ENCODE peak calls at places on chromosomes 11 and 22, in ten cellular contexts. S is stimulated activated naive CD4-positive, alpha-beta T cell; R is mesenchymal stem cell; B is stimulated activated CD4-positive, alpha-beta T cell treated with anti-CD3 and anti-CD28 coated beads, Interleukin-2, amount 100 ng/mL, for 48 hours; C is GM23248; T is ELF-1; L is GM12891; Q is CMK; Y is left lung; F is B cell. P is an unnamed sample.

GRCh38 chr22:44574057-44574456 is 76.0 kb upstream of the RTL6 start:
- DNase-seq in B (no peak), L (no peak), C (peak; percentile 94), Q (no peak), Y (peak; percentile 68), F (no peak), T (no peak), R (no peak), S (no peak), P (no peak)

GRCh38 chr11:628056-628455 is 1.1 kb upstream of the SCT start:
- DNase-seq in T (no peak), B (no peak), L (no peak), S (no peak), R (no peak), C (no peak), F (no peak), Y (no peak), Q (no peak), P (no peak)

GRCh38 chr11:61731956-61732675 is 20.3 kb upstream of the MYRF start:
- DNase-seq in L (no peak), T (peak; percentile 50), B (no peak), Q (no peak), C (peak; percentile 17), Y (no peak), R (no peak), F (no peak), S (no peak), P (no peak)

GRCh38 chr11:76419896-76420295 is 24.9 kb upstream of the EMSY start:
- DNase-seq in S (no peak), T (peak; percentile 40), F (peak; percentile 25), Q (no peak), B (no peak), Y (no peak), R (no peak), C (peak; percentile 3), L (peak; percentile 19), P (no peak)

GRCh38 chr11:81963018-81963417 is 770.6 kb downstream of the FAM181B start:
- DNase-seq in R (no peak), Q (no peak), L (no peak), S (no peak), T (no peak), C (peak; percentile 13), F (no peak), B (no peak), Y (no peak), P (no peak)

GRCh38 chr11:78941226-78941851 is 366.7 kb upstream of the NARS2 start:
- DNase-seq in L (no peak), Y (no peak), Q (no peak), R (no peak), S (no peak), F (no peak), B (no peak), C (no peak), T (peak; percentile 65), P (no peak)

GRCh38 chr11:93838967-93839366 is 11.5 kb downstream of the VSTM5 start:
- DNase-seq in B (no peak), C (no peak), R (no peak), F (no peak), Y (no peak), S (no peak), Q (no peak), L (no peak), T (no peak), P (no peak)

GRCh38 chr11:121453589-121454299 is 977 bp upstream of the SORL1-AS1 start:
- DNase-seq in L (no peak), Y (no peak), Q (no peak), R (no peak), C (no peak), F (no peak), B (no peak), T (no peak), S (no peak), P (peak; percentile 41)

GRCh38 chr11:129769059-129769458 is 46.6 kb upstream of the TMEM45B start:
- DNase-seq in S (no peak), R (no peak), F (no peak), C (no peak), B (no peak), T (no peak), L (no peak), Q (no peak), Y (no peak), P (no peak)

GRCh38 chr11:86591631-86592030 is 80.8 kb downstream of the ME3 start:
- DNase-seq in F (no peak), B (no peak), R (peak; percentile 46), C (no peak), T (no peak), S (no peak), L (no peak), Y (no peak), Q (no peak), P (no peak)

GRCh38 chr11:122720482-122720881 is 65.0 kb downstream of the UBASH3B start:
- DNase-seq in S (no peak), F (no peak), C (no peak), T (peak; percentile 85), Q (no peak), B (no peak), L (no peak), Y (no peak), R (peak; percentile 38), P (no peak)

GRCh38 chr11:72548481-72548880 is 114.2 kb upstream of the CLPB start:
- DNase-seq in L (no peak), T (no peak), Q (no peak), B (no peak), F (no peak), R (no peak), S (no peak), Y (no peak), C (no peak), P (no peak)

GRCh38 chr11:2562181-2562581 is 117.4 kb downstream of the KCNQ1 start:
- DNase-seq in F (no peak), T (no peak), L (no peak), C (no peak), Y (peak; percentile 24), S (no peak), B (no peak), R (no peak), Q (no peak), P (peak; percentile 95)

GRCh38 chr11:134521001-134521400 is 109.0 kb upstream of the B3GAT1 start:
- DNase-seq in L (no peak), T (no peak), Q (no peak), R (no peak), F (no peak), Y (no peak), S (no peak), C (no peak), B (no peak), P (no peak)

P was measured in Ammon's horn.